ENCODE peak calls at places on chromosomes 5 and 9, in seven cellular contexts. Y is brain microvascular endothelial cell, M is cardiac muscle cell, L is astrocyte, F is HepG2, T is suprapubic skin, B is Panc1. S is an unnamed sample.

GRCh38 chr9:87573841-87574342 is 76.2 kb downstream of the DAPK1 start:
- DNase-seq in Y (peak; percentile 8), M (no peak), L (peak; percentile 29), F (no peak), T (no peak), B (no peak), S (no peak)

GRCh38 chr5:76383126-76383825 is 19.8 kb upstream of the IQGAP2 start:
- DNase-seq in Y (no peak), M (no peak), L (no peak), F (no peak), T (no peak), B (no peak), S (no peak)

GRCh38 chr5:61010759-61011460 is 65.9 kb downstream of the NDUFAF2 start:
- DNase-seq in Y (no peak), M (no peak), L (no peak), F (peak; percentile 8), T (no peak), B (no peak), S (no peak)

GRCh38 chr9:96615421-96615820 is 4.2 kb downstream of the CDC14B start:
- DNase-seq in Y (no peak), M (no peak), L (no peak), F (no peak), T (no peak), B (no peak), S (no peak)

GRCh38 chr5:156402387-156402921 is 75.5 kb downstream of the SGCD start:
- DNase-seq in Y (no peak), M (no peak), L (peak; percentile 39), F (no peak), T (no peak), B (no peak), S (no peak)

GRCh38 chr5:81238460-81238859 is 5.3 kb downstream of the CKMT2 start:
- DNase-seq in Y (no peak), M (no peak), L (no peak), F (no peak), T (no peak), B (no peak), S (no peak)

GRCh38 chr9:69964446-69964845 is 79.2 kb upstream of the MAMDC2 start:
- DNase-seq in Y (no peak), M (no peak), L (no peak), F (no peak), T (no peak), B (no peak), S (no peak)

GRCh38 chr5:27784317-27784716 is 745.9 kb upstream of the CDH9 start:
- DNase-seq in Y (no peak), M (no peak), L (no peak), F (no peak), T (no peak), B (no peak), S (no peak)

DNA sequence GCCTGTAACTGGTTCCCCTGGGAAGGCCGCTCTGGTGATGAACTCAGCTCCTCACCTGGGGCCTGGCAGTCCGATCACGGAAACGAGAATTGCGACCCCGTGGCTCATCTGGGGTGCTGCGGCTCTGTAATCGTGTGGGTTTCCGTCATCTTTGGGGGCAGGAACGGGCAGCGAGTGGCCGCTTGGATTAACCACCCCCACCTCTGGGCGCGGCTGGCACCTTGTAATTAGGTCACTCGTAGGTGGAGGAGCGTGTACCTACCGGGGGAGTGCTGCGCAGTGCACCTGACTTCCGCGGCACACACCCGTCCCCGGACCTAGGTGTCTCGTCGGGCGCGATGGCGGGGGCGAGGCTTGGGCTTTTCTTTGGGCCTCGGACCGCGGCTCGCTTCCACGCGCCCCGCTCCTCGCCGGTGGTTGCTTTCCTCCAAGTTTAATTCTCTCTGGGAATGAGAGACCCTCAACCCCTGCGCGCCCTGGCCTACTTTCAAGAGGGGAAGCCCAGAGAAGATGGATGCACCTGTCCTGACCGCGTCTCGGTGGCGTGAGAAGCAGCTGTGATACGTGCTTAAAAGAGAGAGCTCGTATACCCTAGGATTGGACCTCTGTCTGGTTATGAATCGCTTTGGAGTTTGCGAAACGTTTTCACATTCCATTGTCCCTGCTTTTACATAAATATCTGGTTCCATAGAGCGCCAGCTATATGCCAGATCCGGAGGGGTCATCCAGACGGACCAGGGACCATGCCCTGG is 744 bp upstream of the PPP2CA start:
- DNase-seq in Y (no peak), M (no peak), L (no peak), F (peak; percentile 29), T (no peak), B (no peak), S (no peak)
- H3K4me3 ChIP-seq in Y (peak overlapping the region; percentile 92), M (peak overlapping the region; percentile 93), L (peak overlapping the region; percentile 87), F (peak overlapping the region; percentile 98), T (peak overlapping the region; percentile 78), B (peak overlapping the region; percentile 94), S (peak overlapping the region; percentile 96)

DNA sequence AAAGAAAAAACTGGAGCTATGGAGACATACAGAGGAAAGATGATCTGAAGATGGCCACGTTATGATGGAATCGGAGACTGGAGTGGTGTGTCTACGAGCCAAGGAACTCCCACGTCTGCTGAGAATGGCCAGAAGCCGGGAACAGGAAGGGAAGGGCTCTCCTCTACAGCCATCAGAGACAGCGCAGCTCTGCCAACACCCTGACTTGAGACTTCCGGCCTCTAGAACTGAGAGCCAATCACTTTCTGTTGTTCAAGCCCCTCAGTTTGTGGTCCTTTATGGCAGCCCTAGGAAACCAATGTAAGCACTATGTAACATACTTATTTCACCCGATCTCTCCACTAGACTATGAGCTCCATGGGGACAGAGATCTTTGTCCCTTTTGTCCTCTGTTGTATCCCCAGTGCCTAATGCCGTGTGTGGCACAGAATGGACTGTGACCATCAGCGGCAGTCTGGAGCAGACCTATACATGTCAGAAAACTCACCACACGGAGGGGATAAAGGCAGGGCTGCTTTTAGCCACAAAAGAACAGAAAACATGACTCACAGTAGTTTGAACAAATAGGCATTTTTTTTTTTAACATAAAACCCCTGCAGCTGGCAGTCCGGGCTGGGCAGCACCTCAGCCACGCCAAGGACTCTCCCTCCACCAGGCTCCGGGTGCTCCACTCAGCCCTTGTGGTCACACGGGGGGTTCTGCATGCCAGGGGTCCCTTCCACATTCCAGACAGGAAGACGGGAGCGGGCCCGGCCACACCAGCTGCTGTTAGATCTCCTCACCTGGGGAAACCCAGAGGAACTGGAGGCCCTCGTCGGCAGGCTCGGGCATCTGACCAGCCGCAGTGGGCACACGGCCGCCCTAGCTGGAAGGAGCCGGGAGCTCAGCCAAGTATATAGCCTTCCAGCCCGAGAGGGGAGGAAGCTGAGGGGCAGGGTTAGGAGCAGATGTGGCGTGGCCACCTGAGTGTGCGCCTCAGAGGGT is 16.1 kb upstream of the MXD3 start:
- DNase-seq in Y (peak; percentile 51), M (no peak), L (peak; percentile 75), F (peak; percentile 68), T (no peak), B (no peak), S (no peak)
- TF ChIP-seq CTCF in Y (peak; percentile 33), M (no peak), L (no peak), F (peak; percentile 29), T (no peak), B (no peak), S (no peak)

GRCh38 chr9:126635061-126635460 is 21.3 kb downstream of the LMX1B start:
- DNase-seq in Y (no peak), M (no peak), L (no peak), F (no peak), T (no peak), B (no peak), S (no peak)

GRCh38 chr9:126638571-126639132 is 24.9 kb downstream of the LMX1B start:
- DNase-seq in Y (no peak), M (peak; percentile 47), L (no peak), F (no peak), T (no peak), B (no peak), S (peak; percentile 75)

GRCh38 chr9:126637002-126637849 is 23.5 kb downstream of the LMX1B start:
- DNase-seq in Y (no peak), M (no peak), L (no peak), F (no peak), T (no peak), B (no peak), S (no peak)

GRCh38 chr9:126633881-126634558 is 20.3 kb downstream of the LMX1B start:
- DNase-seq in Y (no peak), M (no peak), L (no peak), F (no peak), T (no peak), B (no peak), S (no peak)

GRCh38 chr9:126635661-126636439 is 22.1 kb downstream of the LMX1B start:
- DNase-seq in Y (no peak), M (no peak), L (no peak), F (no peak), T (no peak), B (no peak), S (no peak)
- H3K27me3 ChIP-seq in Y (peaks cover 49% of the 10 kb centered on the region), M (peaks cover 100% of the 10 kb centered on the region), L (peaks cover 64% of the 10 kb centered on the region), F (peaks cover 23% of the 10 kb centered on the region), T (peaks cover 84% of the 10 kb centered on the region), B (no peaks in the 10 kb centered on the region), S (peaks cover 93% of the 10 kb centered on the region)

GRCh38 chr9:90641868-90642558 is 611 bp downstream of the DIRAS2 start:
- DNase-seq in Y (no peak), M (peak; percentile 11), L (no peak), F (no peak), T (no peak), B (no peak), S (no peak)
- H3K4me3 ChIP-seq in Y (no peak overlapping the region), M (peak overlapping the region; percentile 28), L (peak overlapping the region; percentile 60), F (no peak overlapping the region), T (peak overlapping the region; percentile 55), B (peak overlapping the region; percentile 47), S (peak overlapping the region; percentile 59)

DNA sequence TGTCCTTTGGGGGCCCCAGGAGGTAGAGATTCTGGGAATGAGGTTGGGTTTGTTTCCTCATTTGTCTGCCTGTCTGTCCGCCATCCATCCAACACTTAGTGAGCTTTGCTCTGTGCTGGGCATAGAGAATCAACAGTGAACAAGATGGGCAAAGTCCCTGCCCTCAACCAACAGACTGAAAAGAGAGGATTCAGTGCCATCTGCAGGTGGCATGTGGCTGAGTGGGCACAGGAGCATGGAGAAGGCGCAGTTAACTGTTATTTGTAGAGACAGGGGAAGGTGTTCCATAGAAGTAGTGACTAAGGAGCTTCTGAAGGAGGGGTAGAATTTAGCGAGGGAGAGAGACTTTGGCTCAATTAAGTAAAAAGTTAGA is 23.1 kb downstream of the POLR1E start:
- DNase-seq in Y (no peak), M (no peak), L (no peak), F (no peak), T (no peak), B (no peak), S (no peak)
- TF ChIP-seq CTCF in Y (no peak), M (no peak), L (no peak), F (peak; percentile 49), T (no peak), B (no peak), S (no peak)

S was measured in BE2C.